ENCODE peak calls at places on chromosomes 1 and 21, in five cellular contexts. T, D, V, B and U are unnamed samples.

GRCh38 chr1:55654750-55655149 is 439.6 kb upstream of the USP24 start:
- DNase-seq in V (no peak), B (no peak), D (no peak), T (no peak), U (no peak)

GRCh38 chr1:114390960-114391359 is 120.0 kb downstream of the TRIM33 start:
- DNase-seq in D (no peak), T (no peak), B (no peak), V (no peak), U (no peak)

GRCh38 chr21:39020751-39021474 is 162.3 kb downstream of the PSMG1 start:
- DNase-seq in B (no peak), V (peak), T (no peak), D (no peak), U (peak)

GRCh38 chr1:30920827-30921226 is 12.3 kb upstream of the SDC3 start:
- DNase-seq in D (no peak), V (no peak), B (no peak), T (no peak), U (no peak)

GRCh38 chr21:38267991-38268858 is 11.4 kb downstream of the KCNJ15 start:
- DNase-seq in V (peak), B (no peak), D (no peak), T (no peak), U (no peak)

GRCh38 chr1:178417858-178418257 is 78.9 kb downstream of the CLEC20A start:
- DNase-seq in D (no peak), V (peak), T (no peak), B (no peak), U (no peak)

GRCh38 chr1:21290546-21290944 is 282 bp upstream of the ECE1 start:
- DNase-seq in B (peak), V (no peak), D (no peak), T (no peak), U (no peak)

GRCh38 chr1:156385534-156386031 is 16.6 kb downstream of the RHBG start:
- DNase-seq in T (peak), D (peak), B (peak), V (peak), U (no peak)

GRCh38 chr1:30919025-30919881 is 10.7 kb upstream of the SDC3 start:
- DNase-seq in D (no peak), B (no peak), V (peak), T (no peak), U (peak)

GRCh38 chr1:226987623-226988336 is 47.7 kb downstream of the COQ8A start:
- DNase-seq in T (no peak), V (no peak), D (no peak), B (no peak), U (no peak)

GRCh38 chr1:177847843-177848242 is 122.0 kb downstream of the SEC16B start:
- DNase-seq in T (no peak), B (no peak), D (no peak), V (peak), U (no peak)

GRCh38 chr1:31734582-31735107 is 29.5 kb downstream of the ADGRB2 start:
- DNase-seq in B (no peak), T (no peak), V (no peak), D (no peak), U (no peak)

GRCh38 chr1:41882068-41882477 is 36.6 kb downstream of the HIVEP3 start:
- DNase-seq in V (no peak), D (no peak), B (no peak), T (no peak), U (no peak)

GRCh38 chr1:115671176-115672062 is 29.6 kb downstream of the VANGL1 start:
- DNase-seq in B (no peak), V (peak), T (peak), D (no peak), U (no peak)

GRCh38 chr1:33719771-33720670 is 143.9 kb upstream of the HMGB4 start:
- DNase-seq in V (no peak), T (no peak), D (no peak), B (no peak), U (no peak)

GRCh38 chr21:25964926-25965325 is 205.6 kb downstream of the APP start:
- DNase-seq in T (no peak), V (no peak), B (no peak), D (no peak), U (no peak)

GRCh38 chr1:41348394-41348793 is 12.8 kb upstream of the FOXO6 start:
- DNase-seq in T (no peak), V (no peak), D (no peak), B (no peak), U (no peak)

GRCh38 chr1:200929530-200930278 is 35.0 kb downstream of the INAVA start:
- DNase-seq in D (no peak), V (no peak), B (no peak), T (no peak), U (peak)

GRCh38 chr1:41677586-41677985 is 193.1 kb upstream of the EDN2 start:
- DNase-seq in V (no peak), B (no peak), D (no peak), T (no peak), U (no peak)

GRCh38 chr1:93255222-93256079 is 74.9 kb downstream of the CCDC18 start:
- DNase-seq in V (peak), B (no peak), D (no peak), T (no peak), U (no peak)

GRCh38 chr1:46202975-46203737 is at the start of gene LURAP1:
- DNase-seq in B (peak), D (peak), T (peak), V (peak), U (peak)

GRCh38 chr1:179448429-179449149 is 82.8 kb downstream of the AXDND1 start:
- DNase-seq in T (no peak), D (no peak), B (no peak), V (no peak), U (no peak)

GRCh38 chr21:30072496-30072895 is 94.1 kb downstream of the CLDN17 start:
- DNase-seq in V (no peak), D (no peak), B (no peak), T (no peak), U (no peak)